ENCODE peak calls at places on chromosomes 7 and 10, in seven cellular contexts. K is retinal pigment epithelial cell, V is H7, W is GM23338, P is AG04449, U is fibroblast of lung, O is pancreas. Z is an unnamed sample.

GRCh38 chr10:6530211-6530840 is 49.8 kb downstream of the PRKCQ start:
- DNase-seq in K (no peak), V (no peak), W (no peak), P (no peak), U (no peak), O (no peak), Z (no peak)

GRCh38 chr7:68679456-68680234 is 918.6 kb upstream of the AUTS2 start:
- DNase-seq in K (no peak), V (no peak), W (no peak), P (no peak), U (no peak), O (no peak), Z (no peak)

GRCh38 chr7:132109768-132110167 is 466.5 kb downstream of the PLXNA4 start:
- DNase-seq in K (no peak), V (no peak), W (no peak), P (no peak), U (no peak), O (no peak), Z (no peak)

GRCh38 chr7:66583696-66584095 is 45.0 kb upstream of the KCTD7 start:
- DNase-seq in K (no peak), V (no peak), W (no peak), P (no peak), U (no peak), O (no peak), Z (no peak)

GRCh38 chr7:18666107-18666728 is 170.7 kb downstream of the HDAC9 start:
- DNase-seq in K (no peak), V (peak), W (peak), P (peak), U (peak), O (peak), Z (peak)

GRCh38 chr10:83346216-83346910 is 792.9 kb upstream of the GHITM start:
- DNase-seq in K (no peak), V (no peak), W (no peak), P (no peak), U (no peak), O (no peak), Z (no peak)

GRCh38 chr7:112398534-112398933 is 51.7 kb upstream of the IFRD1 start:
- DNase-seq in K (no peak), V (no peak), W (no peak), P (no peak), U (no peak), O (no peak), Z (no peak)

GRCh38 chr7:7681191-7681935 is 37.0 kb downstream of the RPA3 start:
- DNase-seq in K (no peak), V (no peak), W (peak), P (no peak), U (peak), O (no peak), Z (no peak)

GRCh38 chr10:124104011-124104627 is 10.7 kb upstream of the CHST15 start:
- DNase-seq in K (no peak), V (no peak), W (no peak), P (no peak), U (no peak), O (no peak), Z (no peak)

GRCh38 chr7:76291346-76292205 is 10.9 kb upstream of the HSPB1 start:
- DNase-seq in K (peak), V (peak), W (peak), P (peak), U (peak), O (peak), Z (peak)
- H3K4me3 ChIP-seq in K (no peak), V (no peak), W (peak), P (peak), U (peak), O (no peak), Z (peak)

DNA sequence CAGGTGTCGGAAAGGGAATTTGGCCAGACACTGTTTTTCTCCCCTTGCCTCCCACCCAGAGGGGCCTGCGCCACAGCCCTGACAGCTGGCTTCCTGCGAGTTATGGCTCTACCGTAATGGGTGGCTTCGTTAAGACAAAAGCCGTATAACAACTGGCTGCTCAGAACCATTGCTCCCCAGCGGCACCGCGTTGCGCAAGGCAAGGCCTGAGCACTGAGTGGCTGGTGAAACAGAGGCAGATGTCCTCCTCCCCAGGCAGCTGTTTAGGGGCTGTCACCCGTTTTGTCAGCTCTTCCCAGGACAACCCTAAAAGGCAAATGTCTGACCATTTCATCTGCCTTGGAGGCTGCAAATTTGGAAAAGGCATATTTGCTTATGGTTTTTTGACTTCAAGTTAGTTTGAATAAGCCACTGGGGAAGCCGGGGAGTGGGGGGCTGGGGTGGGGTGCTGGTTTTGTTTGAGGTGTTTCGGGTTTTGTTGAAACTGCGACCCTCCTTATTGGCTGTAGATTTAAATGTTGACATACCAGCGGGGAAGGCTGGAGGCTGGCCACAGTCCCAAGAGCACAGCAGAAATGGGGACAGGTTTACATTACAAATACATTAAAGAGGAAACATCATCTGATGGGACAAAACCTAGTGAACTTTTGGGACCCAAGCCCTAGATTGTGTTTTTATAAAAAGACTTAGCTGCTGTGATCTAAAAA is 681 bp upstream of the SPOCK2 start:
- DNase-seq in K (no peak), V (peak), W (peak), P (no peak), U (peak), O (no peak), Z (no peak)
- H3K4me3 ChIP-seq in K (no peak), V (peak), W (peak), P (no peak), U (no peak), O (no peak), Z (no peak)

GRCh38 chr7:150668472-150668911 is 17.0 kb upstream of the GIMAP2 start:
- DNase-seq in K (no peak), V (no peak), W (no peak), P (no peak), U (no peak), O (no peak), Z (no peak)
- H3K4me3 ChIP-seq in K (no peak), V (no peak), W (no peak), P (no peak), U (no peak), O (no peak), Z (no peak)

DNA sequence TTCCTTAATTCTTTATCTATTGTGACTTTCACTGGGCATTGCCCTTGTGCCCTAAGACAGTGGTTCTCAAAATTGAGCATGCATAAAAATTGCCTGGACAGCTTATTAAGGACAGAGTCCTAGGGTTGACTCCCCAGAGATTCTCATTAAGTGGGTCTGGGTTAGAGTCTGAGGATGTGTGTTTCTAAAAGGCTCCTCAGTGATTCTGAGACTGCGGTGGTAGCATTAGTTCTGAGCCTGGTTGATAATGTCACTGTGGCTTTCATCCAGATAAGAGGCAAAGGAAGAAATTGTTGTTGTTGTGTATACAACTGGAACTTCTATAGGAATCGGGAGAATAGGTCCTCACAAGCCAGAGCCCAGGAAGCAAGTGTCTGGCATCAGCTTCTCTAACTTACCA is 1.3 kb downstream of the IFIT2 start:
- DNase-seq in K (no peak), V (no peak), W (no peak), P (no peak), U (no peak), O (no peak), Z (no peak)
- H3K4me3 ChIP-seq in K (no peak), V (no peak), W (no peak), P (no peak), U (peak), O (no peak), Z (peak)

GRCh38 chr7:94913391-94913790 is 6.0 kb downstream of the PPP1R9A start:
- DNase-seq in K (no peak), V (no peak), W (no peak), P (no peak), U (no peak), O (no peak), Z (no peak)
- H3K4me3 ChIP-seq in K (no peak), V (no peak), W (peak), P (no peak), U (no peak), O (no peak), Z (no peak)

DNA sequence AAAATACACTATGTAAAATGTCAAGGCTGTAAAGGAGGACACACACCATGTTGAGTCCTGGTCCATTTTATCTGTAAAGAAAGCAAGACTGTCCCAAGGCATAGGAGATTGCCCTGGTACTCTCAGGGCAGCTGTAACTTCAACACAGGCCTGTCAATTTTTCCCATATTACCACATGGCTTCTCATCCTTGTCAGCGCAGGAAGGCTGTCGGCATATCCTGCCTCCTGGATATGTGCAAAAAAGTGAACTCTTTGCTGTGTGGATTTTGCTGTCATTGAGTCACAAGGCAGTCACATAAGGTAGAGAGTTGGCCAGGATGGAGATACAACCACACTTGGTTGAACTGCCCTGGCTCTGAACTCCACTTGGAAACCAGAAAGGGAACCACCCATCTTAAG is 8.7 kb downstream of the DUSP5 start:
- DNase-seq in K (no peak), V (no peak), W (no peak), P (no peak), U (no peak), O (no peak), Z (no peak)
- H3K4me3 ChIP-seq in K (no peak), V (no peak), W (no peak), P (no peak), U (no peak), O (no peak), Z (no peak)

GRCh38 chr10:30456262-30456661 is 22.3 kb downstream of the MAP3K8 start:
- DNase-seq in K (no peak), V (no peak), W (no peak), P (no peak), U (no peak), O (no peak), Z (peak)
- H3K4me3 ChIP-seq in K (no peak), V (no peak), W (no peak), P (no peak), U (no peak), O (no peak), Z (no peak)

GRCh38 chr10:71767420-71768035 is 5.8 kb downstream of the VSIR start:
- DNase-seq in K (no peak), V (no peak), W (no peak), P (no peak), U (peak), O (peak), Z (peak)

GRCh38 chr10:71766717-71767419 is 6.5 kb downstream of the VSIR start:
- DNase-seq in K (peak), V (no peak), W (no peak), P (peak), U (peak), O (peak), Z (peak)

GRCh38 chr10:71765176-71765906 is 8.0 kb downstream of the VSIR start:
- DNase-seq in K (no peak), V (no peak), W (no peak), P (no peak), U (peak), O (peak), Z (peak)

GRCh38 chr10:71763352-71764127 is 9.8 kb downstream of the VSIR start:
- DNase-seq in K (no peak), V (no peak), W (no peak), P (no peak), U (peak), O (peak), Z (no peak)

DNA sequence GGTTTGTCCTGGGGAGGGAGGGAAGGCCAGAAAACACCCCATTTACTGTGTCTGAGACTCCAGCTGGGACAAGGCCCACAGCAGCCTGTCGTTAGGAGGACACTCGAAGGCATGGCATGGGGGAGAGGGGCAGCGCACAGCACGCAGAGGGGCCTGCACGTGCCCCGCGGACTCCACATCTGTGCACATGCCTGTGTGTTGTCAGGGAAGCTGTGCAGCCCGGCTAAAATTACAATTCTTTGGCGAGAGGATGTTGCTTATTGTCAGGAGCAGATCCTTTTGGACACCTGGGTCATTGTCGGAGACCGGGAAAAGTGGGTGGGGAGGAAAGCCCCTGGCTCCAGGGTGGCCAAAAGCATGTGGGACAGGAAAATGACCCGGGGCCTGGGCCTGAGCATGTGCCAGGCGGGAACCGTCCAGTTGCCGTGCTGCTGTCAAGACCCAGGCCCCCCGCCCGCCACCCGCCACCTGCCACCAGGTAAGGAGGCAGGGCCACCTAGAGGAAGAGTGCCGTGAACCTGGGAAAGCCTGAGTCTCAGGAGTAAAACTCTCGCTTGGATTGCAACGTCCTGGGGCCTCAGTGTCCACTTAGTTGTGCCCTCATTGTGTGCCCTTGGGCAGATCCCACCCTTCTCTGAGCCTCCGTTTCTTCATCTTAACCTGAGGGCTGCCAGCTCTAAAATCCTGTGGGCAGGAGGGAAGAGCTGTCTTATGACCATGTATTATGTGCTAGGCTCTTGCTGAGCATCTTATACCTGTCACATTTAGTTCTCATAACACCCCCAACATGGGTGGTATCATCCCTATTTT is 7.2 kb downstream of the VSIR start:
- DNase-seq in K (no peak), V (no peak), W (no peak), P (no peak), U (no peak), O (peak), Z (no peak)
- H3K4me3 ChIP-seq in K (no peak), V (no peak), W (no peak), P (no peak), U (no peak), O (no peak), Z (no peak)

Z was measured in aorta.